ENCODE peak calls at places on chromosome 19, in seven cellular contexts. U is right lobe of liver, S is HCT116, B is IMR-90, J is esophagus squamous epithelium, I is lower leg skin, H is stomach. F is an unnamed sample.

GRCh38 chr19:23817519-23817918 is 58.8 kb upstream of the ZNF681 start:
- DNase-seq in U (no peak), S (peak), B (peak), J (no peak), I (no peak), H (peak), F (no peak)

GRCh38 chr19:35352448-35353304 is 5.0 kb downstream of the FFAR1 start:
- DNase-seq in U (peak), S (peak), B (peak), J (no peak), I (peak), H (peak), F (peak)

GRCh38 chr19:48719263-48720171 is at the start of gene MAMSTR:
- DNase-seq in U (no peak), S (no peak), B (no peak), J (no peak), I (no peak), H (no peak), F (no peak)

GRCh38 chr19:29643361-29643935 is 21.8 kb upstream of the PLEKHF1 start:
- DNase-seq in U (no peak), S (no peak), B (no peak), J (no peak), I (no peak), H (no peak), F (no peak)

GRCh38 chr19:2555422-2556220 is 79.7 kb downstream of the GADD45B start:
- DNase-seq in U (peak), S (no peak), B (no peak), J (no peak), I (peak), H (no peak), F (no peak)

GRCh38 chr19:49380391-49380790 is 7.7 kb upstream of the KASH5 start:
- DNase-seq in U (no peak), S (no peak), B (no peak), J (no peak), I (no peak), H (no peak), F (no peak)

GRCh38 chr19:2477141-2477710 is 1.3 kb downstream of the GADD45B start:
- DNase-seq in U (peak), S (no peak), B (peak), J (no peak), I (peak), H (peak), F (no peak)

GRCh38 chr19:35633727-35634440 is 5.0 kb downstream of the RBM42 start:
- DNase-seq in U (no peak), S (no peak), B (no peak), J (no peak), I (no peak), H (no peak), F (no peak)

GRCh38 chr19:46716013-46716671 is 772 bp downstream of the PRKD2 start:
- DNase-seq in U (no peak), S (no peak), B (no peak), J (no peak), I (no peak), H (peak), F (no peak)

GRCh38 chr19:45090034-45090433 is 2.9 kb upstream of the PPP1R37 start:
- DNase-seq in U (no peak), S (no peak), B (no peak), J (no peak), I (no peak), H (no peak), F (no peak)

GRCh38 chr19:2927032-2927430 is 17.7 kb downstream of the ZNF77 start:
- DNase-seq in U (no peak), S (no peak), B (no peak), J (no peak), I (peak), H (no peak), F (no peak)

GRCh38 chr19:41999071-41999877 is 5.2 kb upstream of the ATP1A3 start:
- DNase-seq in U (no peak), S (no peak), B (no peak), J (no peak), I (no peak), H (no peak), F (no peak)

GRCh38 chr19:16375157-16375935 is 50.7 kb downstream of the KLF2 start:
- DNase-seq in U (no peak), S (no peak), B (no peak), J (no peak), I (no peak), H (no peak), F (no peak)

GRCh38 chr19:38290631-38291147 is 13.4 kb upstream of the C19orf33 start:
- DNase-seq in U (no peak), S (no peak), B (peak), J (no peak), I (no peak), H (peak), F (no peak)

GRCh38 chr19:52941941-52942370 is 18.7 kb upstream of the ZNF888 start:
- DNase-seq in U (peak), S (no peak), B (peak), J (no peak), I (peak), H (peak), F (no peak)

GRCh38 chr19:5358173-5358800 is 17.7 kb upstream of the PTPRS start:
- DNase-seq in U (no peak), S (peak), B (peak), J (no peak), I (no peak), H (no peak), F (no peak)

GRCh38 chr19:46069841-46070341 is 29.1 kb upstream of the IGFL4 start:
- DNase-seq in U (no peak), S (no peak), B (peak), J (no peak), I (no peak), H (no peak), F (no peak)

GRCh38 chr19:17031741-17032140 is 5.1 kb upstream of the CPAMD8 start:
- DNase-seq in U (no peak), S (no peak), B (no peak), J (no peak), I (no peak), H (no peak), F (no peak)

GRCh38 chr19:2721570-2722540 is 683 bp upstream of the DIRAS1 start:
- DNase-seq in U (no peak), S (no peak), B (no peak), J (no peak), I (no peak), H (no peak), F (peak)

GRCh38 chr19:41299755-41300089 is 10.2 kb upstream of the CCDC97 start:
- DNase-seq in U (no peak), S (no peak), B (peak), J (no peak), I (peak), H (peak), F (no peak)

GRCh38 chr19:19213822-19214558 is 2.2 kb downstream of the NCAN start:
- DNase-seq in U (no peak), S (no peak), B (no peak), J (no peak), I (no peak), H (no peak), F (no peak)

GRCh38 chr19:7272856-7273578 is 21.2 kb downstream of the INSR start:
- DNase-seq in U (no peak), S (no peak), B (no peak), J (no peak), I (no peak), H (no peak), F (no peak)

GRCh38 chr19:51610576-51610975 is 19.6 kb downstream of the SIGLEC5 start:
- DNase-seq in U (no peak), S (no peak), B (no peak), J (no peak), I (no peak), H (no peak), F (no peak)

GRCh38 chr19:41563847-41564514 is 12.0 kb upstream of the CEACAM21 start:
- DNase-seq in U (no peak), S (no peak), B (no peak), J (no peak), I (no peak), H (no peak), F (no peak)

GRCh38 chr19:49145485-49146407 is 9.4 kb downstream of the HRC start:
- DNase-seq in U (peak), S (peak), B (peak), J (no peak), I (peak), H (peak), F (peak)

GRCh38 chr19:48085077-48085476 is 25.5 kb downstream of the PLA2G4C start:
- DNase-seq in U (no peak), S (no peak), B (no peak), J (no peak), I (no peak), H (no peak), F (no peak)

GRCh38 chr19:8095354-8095886 is 42.9 kb downstream of the CCL25 start:
- DNase-seq in U (no peak), S (no peak), B (no peak), J (no peak), I (no peak), H (no peak), F (no peak)

GRCh38 chr19:46107371-46107770 is 17.1 kb downstream of the IGFL3 start:
- DNase-seq in U (no peak), S (no peak), B (peak), J (no peak), I (no peak), H (no peak), F (no peak)

GRCh38 chr19:48480476-48481190 is 11.5 kb downstream of the CYTH2 start:
- DNase-seq in U (no peak), S (no peak), B (no peak), J (no peak), I (peak), H (no peak), F (no peak)

GRCh38 chr19:34480971-34481821 is at the start of gene WTIP:
- DNase-seq in U (peak), S (peak), B (peak), J (no peak), I (peak), H (peak), F (no peak)

GRCh38 chr19:5993516-5994406 is 15.8 kb upstream of the RANBP3 start:
- DNase-seq in U (no peak), S (no peak), B (no peak), J (no peak), I (no peak), H (peak), F (no peak)

GRCh38 chr19:38949580-38950367 is 19.0 kb downstream of the MRPS12 start:
- DNase-seq in U (peak), S (no peak), B (peak), J (no peak), I (peak), H (peak), F (peak)

GRCh38 chr19:39544201-39544903 is 4.4 kb upstream of the EID2 start:
- DNase-seq in U (no peak), S (no peak), B (peak), J (no peak), I (no peak), H (no peak), F (no peak)

GRCh38 chr19:38709671-38710415 is 34.4 kb downstream of the CAPN12 start:
- DNase-seq in U (no peak), S (no peak), B (no peak), J (no peak), I (no peak), H (no peak), F (no peak)

DNA sequence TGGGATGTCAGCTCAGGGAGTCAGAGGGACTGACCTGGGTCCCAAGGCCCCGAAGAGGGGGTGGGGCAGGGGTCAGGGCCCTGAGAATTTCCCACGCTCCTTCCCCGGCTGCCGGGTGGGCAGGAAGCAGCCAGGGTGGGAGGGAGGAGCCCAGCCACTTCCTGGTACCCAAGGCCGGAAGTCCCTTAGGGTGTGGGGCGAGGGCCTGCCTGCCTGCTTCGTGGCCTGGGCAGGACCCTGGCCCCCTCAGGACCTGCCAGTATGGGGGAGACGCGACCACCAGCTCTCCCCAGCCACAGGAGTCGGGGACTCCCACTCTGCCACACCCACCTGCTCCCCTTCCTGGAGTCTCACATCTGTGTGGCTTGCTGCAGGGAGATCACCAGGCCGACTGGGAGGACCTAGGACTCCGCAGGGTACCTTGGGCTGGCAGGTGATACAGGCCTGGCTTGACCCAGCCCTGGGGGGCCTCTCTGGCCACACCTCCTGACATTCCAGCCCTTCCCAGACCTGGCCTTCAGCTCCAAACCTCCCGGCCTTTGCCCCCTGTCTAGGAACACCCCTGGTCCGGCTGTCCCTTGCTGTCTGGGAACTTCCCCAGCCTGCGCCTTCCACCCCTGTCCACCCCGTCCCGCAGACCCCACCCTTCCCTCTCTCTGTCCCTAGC is 9.8 kb upstream of the CIRBP start:
- DNase-seq in U (peak), S (no peak), B (peak), J (no peak), I (peak), H (peak), F (peak)
- TF ChIP-seq POLR2A in U (peak), S (no peak), B (peak), J (no peak), I (no peak), H (no peak), F (peak)

GRCh38 chr19:58392945-58393724 is 2.3 kb upstream of the RNF225 start:
- DNase-seq in U (no peak), S (no peak), B (no peak), J (no peak), I (no peak), H (no peak), F (no peak)
- TF ChIP-seq POLR2A in U (no peak), S (no peak), B (no peak), J (no peak), I (no peak), H (no peak), F (peak)

DNA sequence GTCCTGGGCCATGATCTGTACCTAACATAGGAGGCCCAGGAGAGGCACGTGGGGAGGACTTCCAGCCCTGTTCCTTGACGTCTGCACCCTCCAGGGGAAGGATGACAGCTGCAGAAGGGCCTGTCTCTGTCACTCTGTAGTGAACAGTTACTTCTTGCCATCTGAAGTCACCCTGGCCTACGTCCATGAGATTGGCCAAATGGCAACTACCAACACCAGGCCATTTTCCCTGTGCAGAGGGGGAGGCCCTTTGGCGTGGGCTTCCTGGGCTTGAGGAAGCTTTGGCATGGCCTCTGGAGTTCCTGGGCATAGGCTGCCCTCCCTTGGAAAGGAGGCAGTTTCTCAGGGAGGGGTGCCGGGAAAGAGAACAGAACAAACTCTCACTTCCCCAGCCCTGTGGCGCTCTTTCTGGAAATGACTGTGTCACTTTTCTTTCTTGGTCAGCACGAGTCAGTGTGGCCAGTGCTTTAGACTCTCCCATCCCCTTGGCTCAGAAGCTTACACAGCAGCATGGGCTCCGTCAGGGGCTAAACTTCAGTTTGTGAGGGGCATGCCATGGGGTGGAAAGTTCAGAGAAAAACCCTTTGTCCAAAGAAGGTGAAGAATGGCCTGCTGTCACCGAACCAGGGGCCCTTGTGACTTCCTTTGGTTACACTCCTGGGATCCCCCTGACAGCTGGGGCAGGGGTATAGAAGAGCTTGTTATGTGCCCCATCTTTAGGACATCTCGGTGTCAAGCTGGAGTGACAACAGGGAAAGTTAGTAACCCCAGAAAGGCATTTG is 5.3 kb downstream of the CARM1 start:
- DNase-seq in U (no peak), S (no peak), B (no peak), J (no peak), I (no peak), H (no peak), F (no peak)
- TF ChIP-seq POLR2A in U (no peak), S (no peak), B (no peak), J (no peak), I (no peak), H (no peak), F (no peak)

GRCh38 chr19:18149596-18149975 is 3.4 kb upstream of the PIK3R2 start:
- DNase-seq in U (no peak), S (no peak), B (no peak), J (no peak), I (no peak), H (no peak), F (no peak)

GRCh38 chr19:18153555-18154134 is 682 bp downstream of the PIK3R2 start:
- DNase-seq in U (no peak), S (no peak), B (no peak), J (no peak), I (no peak), H (no peak), F (no peak)

GRCh38 chr19:18152817-18153554 is at the start of gene PIK3R2:
- DNase-seq in U (peak), S (peak), B (peak), J (peak), I (peak), H (peak), F (peak)

GRCh38 chr19:18150776-18151624 is 2.0 kb upstream of the PIK3R2 start:
- DNase-seq in U (no peak), S (no peak), B (no peak), J (no peak), I (no peak), H (no peak), F (no peak)

DNA sequence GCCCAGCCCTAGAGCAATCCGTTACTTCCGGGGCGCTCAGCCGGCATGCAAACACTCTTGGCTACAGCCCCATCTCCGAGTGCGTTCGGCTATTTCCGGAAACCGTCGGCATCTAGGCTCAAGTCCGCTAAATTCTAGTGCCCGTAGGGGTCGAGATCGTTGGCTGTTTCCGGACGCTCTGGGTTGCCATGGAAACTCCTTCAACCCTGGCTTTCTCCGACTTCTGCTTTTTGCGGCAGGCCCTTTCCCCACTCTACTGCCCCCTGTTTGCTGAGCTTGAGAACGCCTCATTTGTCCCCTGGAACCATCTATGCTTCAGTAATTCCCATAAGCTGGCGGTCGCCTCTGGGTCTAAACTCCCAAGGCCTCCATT is 533 bp upstream of the PIK3R2 start:
- DNase-seq in U (peak), S (peak), B (peak), J (peak), I (peak), H (peak), F (peak)
- TF ChIP-seq POLR2A in U (no peak), S (no peak), B (no peak), J (no peak), I (no peak), H (no peak), F (peak)

DNA sequence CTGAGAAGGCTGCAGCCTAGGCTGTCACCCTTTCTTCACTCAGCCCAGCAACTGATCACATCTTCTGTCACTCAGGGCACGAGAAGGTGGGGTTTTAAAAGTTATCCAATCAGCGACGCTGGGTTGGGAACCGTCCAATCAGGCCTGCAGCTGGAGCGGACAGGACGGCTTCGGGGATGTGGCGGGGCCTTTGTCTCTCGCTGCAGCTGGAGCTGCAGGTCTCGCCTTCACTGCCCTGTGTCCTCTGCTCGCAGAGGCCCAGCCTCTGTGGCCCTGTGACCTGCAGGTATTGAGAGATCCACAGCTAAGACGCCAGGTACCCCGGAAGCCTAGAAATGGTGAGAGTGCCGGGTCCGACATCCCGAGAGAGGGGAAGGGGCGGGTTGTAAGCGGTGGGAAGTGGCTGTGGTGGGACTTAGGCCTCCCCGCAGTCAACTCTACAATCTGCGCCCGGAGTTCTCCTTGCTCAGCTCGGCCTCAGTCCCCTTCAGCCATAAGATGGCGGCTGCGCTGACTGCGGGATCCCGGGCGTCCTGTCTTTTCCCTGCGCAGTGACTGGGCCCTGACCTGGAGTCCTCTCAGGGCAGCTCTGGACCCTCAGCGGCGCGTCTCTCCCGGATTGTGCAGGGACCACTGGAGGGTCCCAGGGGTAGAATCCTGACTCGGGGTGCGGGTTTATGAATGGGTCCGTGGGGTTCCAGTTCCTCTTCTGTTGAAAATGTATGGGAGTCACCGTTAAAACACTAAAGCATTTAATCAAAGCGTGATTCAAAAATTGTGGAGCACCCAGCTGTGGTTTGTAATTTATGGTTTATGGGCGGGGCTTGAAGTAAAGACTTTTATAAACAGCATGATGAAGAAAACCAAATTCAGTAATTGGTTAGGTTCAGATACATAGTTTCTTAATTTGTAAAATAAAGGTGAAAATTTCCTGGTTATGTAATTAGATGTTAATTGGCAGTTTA is at the start of gene ZNF714:
- DNase-seq in U (peak), S (peak), B (peak), J (peak), I (peak), H (peak), F (peak)
- TF ChIP-seq POLR2A in U (no peak), S (peak), B (peak), J (no peak), I (no peak), H (no peak), F (peak)